ENCODE peak calls at places on chromosomes 13 and 19, in nine cellular contexts. One of them, this sample, is unnamed.

GRCh38 chr19:30791116-30791515 is 418.9 kb downstream of the ZNF536 start:
- DNase-seq in NCI-H1092 treated with DMSO at 0.1 percent for 48 hours: no peak
- DNase-seq in endodermal cell: no peak
- DNase-seq in T-cell: no peak
- DNase-seq in osteoblast: no peak
- DNase-seq in ELF-1: peak; percentile 20
- DNase-seq in CD8-positive, alpha-beta memory T cell: no peak
- DNase-seq in AG09319: no peak
- DNase-seq in fibroblast of mammary gland: no peak
- DNase-seq in this sample: no peak

GRCh38 chr13:42836930-42837329 is 55.5 kb downstream of the FAM216B start:
- DNase-seq in ELF-1: peak; percentile 17
- DNase-seq in AG09319: peak; percentile 62
- DNase-seq in CD8-positive, alpha-beta memory T cell: no peak
- DNase-seq in fibroblast of mammary gland: peak; percentile 89
- DNase-seq in T-cell: no peak
- DNase-seq in endodermal cell: peak; percentile 65
- DNase-seq in osteoblast: peak; percentile 45
- DNase-seq in NCI-H1092 treated with DMSO at 0.1 percent for 48 hours: peak; percentile 57
- DNase-seq in this sample: no peak

GRCh38 chr13:114185182-114185971 is 6.3 kb downstream of the CFAP97D2 start:
- DNase-seq in AG09319: no peak
- DNase-seq in NCI-H1092 treated with DMSO at 0.1 percent for 48 hours: no peak
- DNase-seq in CD8-positive, alpha-beta memory T cell: no peak
- DNase-seq in fibroblast of mammary gland: no peak
- DNase-seq in endodermal cell: no peak
- DNase-seq in osteoblast: no peak
- DNase-seq in T-cell: no peak
- DNase-seq in ELF-1: no peak
- DNase-seq in this sample: no peak

GRCh38 chr19:55275851-55276719 is 3.8 kb downstream of the HSPBP1 start:
- DNase-seq in osteoblast: no peak
- DNase-seq in endodermal cell: no peak
- DNase-seq in CD8-positive, alpha-beta memory T cell: no peak
- DNase-seq in fibroblast of mammary gland: no peak
- DNase-seq in ELF-1: no peak
- DNase-seq in T-cell: no peak
- DNase-seq in NCI-H1092 treated with DMSO at 0.1 percent for 48 hours: no peak
- DNase-seq in AG09319: no peak
- DNase-seq in this sample: peak; percentile 65

GRCh38 chr13:110433014-110433413 is 125.9 kb downstream of the COL4A2 start:
- DNase-seq in osteoblast: no peak
- DNase-seq in AG09319: no peak
- DNase-seq in ELF-1: no peak
- DNase-seq in NCI-H1092 treated with DMSO at 0.1 percent for 48 hours: no peak
- DNase-seq in fibroblast of mammary gland: no peak
- DNase-seq in T-cell: no peak
- DNase-seq in CD8-positive, alpha-beta memory T cell: no peak
- DNase-seq in endodermal cell: no peak
- DNase-seq in this sample: no peak

GRCh38 chr13:98490866-98491265 is 86.0 kb downstream of the STK24 start:
- DNase-seq in ELF-1: no peak
- DNase-seq in T-cell: no peak
- DNase-seq in NCI-H1092 treated with DMSO at 0.1 percent for 48 hours: no peak
- DNase-seq in CD8-positive, alpha-beta memory T cell: no peak
- DNase-seq in endodermal cell: peak; percentile 42
- DNase-seq in fibroblast of mammary gland: no peak
- DNase-seq in osteoblast: no peak
- DNase-seq in AG09319: no peak
- DNase-seq in this sample: no peak

GRCh38 chr19:6947745-6948144 is 60.4 kb downstream of the ADGRE1 start:
- DNase-seq in CD8-positive, alpha-beta memory T cell: no peak
- DNase-seq in endodermal cell: no peak
- DNase-seq in AG09319: peak; percentile 28
- DNase-seq in T-cell: no peak
- DNase-seq in ELF-1: no peak
- DNase-seq in fibroblast of mammary gland: peak; percentile 71
- DNase-seq in osteoblast: peak; percentile 66
- DNase-seq in NCI-H1092 treated with DMSO at 0.1 percent for 48 hours: no peak
- DNase-seq in this sample: no peak

GRCh38 chr13:30634838-30635237 is 17.1 kb downstream of the USPL1 start:
- DNase-seq in endodermal cell: no peak
- DNase-seq in T-cell: no peak
- DNase-seq in NCI-H1092 treated with DMSO at 0.1 percent for 48 hours: no peak
- DNase-seq in ELF-1: no peak
- DNase-seq in fibroblast of mammary gland: no peak
- DNase-seq in CD8-positive, alpha-beta memory T cell: no peak
- DNase-seq in AG09319: no peak
- DNase-seq in osteoblast: no peak
- DNase-seq in this sample: no peak

GRCh38 chr19:6458695-6459355 is 767 bp downstream of the SLC25A23 start:
- DNase-seq in T-cell: no peak
- DNase-seq in osteoblast: peak; percentile 74
- DNase-seq in ELF-1: peak; percentile 18
- DNase-seq in NCI-H1092 treated with DMSO at 0.1 percent for 48 hours: no peak
- DNase-seq in AG09319: no peak
- DNase-seq in CD8-positive, alpha-beta memory T cell: no peak
- DNase-seq in endodermal cell: peak; percentile 60
- DNase-seq in fibroblast of mammary gland: no peak
- DNase-seq in this sample: no peak

GRCh38 chr13:83248751-83249150 is 633.5 kb downstream of the SLITRK1 start:
- DNase-seq in endodermal cell: no peak
- DNase-seq in ELF-1: no peak
- DNase-seq in AG09319: no peak
- DNase-seq in CD8-positive, alpha-beta memory T cell: no peak
- DNase-seq in fibroblast of mammary gland: peak; percentile 14
- DNase-seq in T-cell: no peak
- DNase-seq in osteoblast: peak; percentile 3
- DNase-seq in NCI-H1092 treated with DMSO at 0.1 percent for 48 hours: no peak
- DNase-seq in this sample: no peak

GRCh38 chr13:46866150-46866549 is 30.7 kb downstream of the HTR2A start:
- DNase-seq in NCI-H1092 treated with DMSO at 0.1 percent for 48 hours: no peak
- DNase-seq in CD8-positive, alpha-beta memory T cell: no peak
- DNase-seq in ELF-1: peak; percentile 94
- DNase-seq in endodermal cell: peak; percentile 62
- DNase-seq in T-cell: no peak
- DNase-seq in AG09319: peak; percentile 27
- DNase-seq in osteoblast: no peak
- DNase-seq in fibroblast of mammary gland: peak; percentile 68
- DNase-seq in this sample: no peak

GRCh38 chr13:61414686-61415664 is 674 bp downstream of the PCDH20 start:
- DNase-seq in T-cell: no peak
- DNase-seq in fibroblast of mammary gland: no peak
- DNase-seq in ELF-1: peak; percentile 88
- DNase-seq in osteoblast: peak; percentile 55
- DNase-seq in endodermal cell: peak; percentile 94
- DNase-seq in NCI-H1092 treated with DMSO at 0.1 percent for 48 hours: peak; percentile 27
- DNase-seq in AG09319: no peak
- DNase-seq in CD8-positive, alpha-beta memory T cell: no peak
- DNase-seq in this sample: no peak

GRCh38 chr19:42069619-42070293 is at the start of gene GRIK5:
- DNase-seq in ELF-1: peak; percentile 26
- DNase-seq in T-cell: no peak
- DNase-seq in osteoblast: peak; percentile 76
- DNase-seq in AG09319: no peak
- DNase-seq in endodermal cell: peak; percentile 80
- DNase-seq in fibroblast of mammary gland: no peak
- DNase-seq in NCI-H1092 treated with DMSO at 0.1 percent for 48 hours: peak; percentile 28
- DNase-seq in CD8-positive, alpha-beta memory T cell: no peak
- DNase-seq in this sample: no peak

GRCh38 chr13:49810825-49811526 is 18.5 kb upstream of the KPNA3 start:
- DNase-seq in fibroblast of mammary gland: peak; percentile 81
- DNase-seq in ELF-1: no peak
- DNase-seq in AG09319: no peak
- DNase-seq in osteoblast: no peak
- DNase-seq in CD8-positive, alpha-beta memory T cell: no peak
- DNase-seq in endodermal cell: no peak
- DNase-seq in NCI-H1092 treated with DMSO at 0.1 percent for 48 hours: no peak
- DNase-seq in T-cell: no peak
- DNase-seq in this sample: no peak

GRCh38 chr13:107138987-107139386 is 571.0 kb upstream of the ARGLU1 start:
- DNase-seq in ELF-1: no peak
- DNase-seq in CD8-positive, alpha-beta memory T cell: no peak
- DNase-seq in osteoblast: no peak
- DNase-seq in AG09319: no peak
- DNase-seq in endodermal cell: no peak
- DNase-seq in NCI-H1092 treated with DMSO at 0.1 percent for 48 hours: peak; percentile 9
- DNase-seq in T-cell: no peak
- DNase-seq in fibroblast of mammary gland: no peak
- DNase-seq in this sample: no peak

GRCh38 chr19:1929051-1929742 is 11.8 kb upstream of the CSNK1G2 start:
- DNase-seq in T-cell: peak; percentile 74
- DNase-seq in AG09319: no peak
- DNase-seq in endodermal cell: peak; percentile 95
- DNase-seq in fibroblast of mammary gland: peak; percentile 66
- DNase-seq in CD8-positive, alpha-beta memory T cell: peak; percentile 75
- DNase-seq in ELF-1: peak; percentile 87
- DNase-seq in NCI-H1092 treated with DMSO at 0.1 percent for 48 hours: peak; percentile 65
- DNase-seq in osteoblast: peak; percentile 98
- DNase-seq in this sample: peak; percentile 85

GRCh38 chr19:7524992-7525739 is 2.7 kb downstream of the MCOLN1 start:
- DNase-seq in AG09319: no peak
- DNase-seq in T-cell: no peak
- DNase-seq in osteoblast: no peak
- DNase-seq in CD8-positive, alpha-beta memory T cell: no peak
- DNase-seq in NCI-H1092 treated with DMSO at 0.1 percent for 48 hours: no peak
- DNase-seq in ELF-1: no peak
- DNase-seq in fibroblast of mammary gland: no peak
- DNase-seq in endodermal cell: no peak
- DNase-seq in this sample: no peak

GRCh38 chr13:92805766-92806165 is 420.8 kb upstream of the GPC6 start:
- DNase-seq in T-cell: no peak
- DNase-seq in osteoblast: no peak
- DNase-seq in endodermal cell: no peak
- DNase-seq in ELF-1: no peak
- DNase-seq in CD8-positive, alpha-beta memory T cell: no peak
- DNase-seq in AG09319: no peak
- DNase-seq in NCI-H1092 treated with DMSO at 0.1 percent for 48 hours: no peak
- DNase-seq in fibroblast of mammary gland: no peak
- DNase-seq in this sample: no peak

GRCh38 chr19:15475169-15475568 is 4.1 kb downstream of the PGLYRP2 start:
- DNase-seq in ELF-1: no peak
- DNase-seq in osteoblast: no peak
- DNase-seq in fibroblast of mammary gland: no peak
- DNase-seq in NCI-H1092 treated with DMSO at 0.1 percent for 48 hours: no peak
- DNase-seq in CD8-positive, alpha-beta memory T cell: no peak
- DNase-seq in AG09319: no peak
- DNase-seq in T-cell: no peak
- DNase-seq in endodermal cell: no peak
- DNase-seq in this sample: no peak

GRCh38 chr19:18023596-18024212 is 15.7 kb downstream of the ARRDC2 start:
- DNase-seq in CD8-positive, alpha-beta memory T cell: peak; percentile 40
- DNase-seq in T-cell: peak; percentile 88
- DNase-seq in osteoblast: peak; percentile 80
- DNase-seq in NCI-H1092 treated with DMSO at 0.1 percent for 48 hours: no peak
- DNase-seq in fibroblast of mammary gland: peak; percentile 72
- DNase-seq in endodermal cell: no peak
- DNase-seq in AG09319: no peak
- DNase-seq in ELF-1: no peak
- DNase-seq in this sample: no peak

GRCh38 chr13:34970961-34971360 is 28.9 kb downstream of the NBEA start:
- DNase-seq in T-cell: no peak
- DNase-seq in AG09319: no peak
- DNase-seq in osteoblast: no peak
- DNase-seq in ELF-1: no peak
- DNase-seq in endodermal cell: no peak
- DNase-seq in NCI-H1092 treated with DMSO at 0.1 percent for 48 hours: no peak
- DNase-seq in fibroblast of mammary gland: no peak
- DNase-seq in CD8-positive, alpha-beta memory T cell: no peak
- DNase-seq in this sample: no peak

GRCh38 chr19:4744451-4745170 is 21.0 kb upstream of the DPP9 start:
- DNase-seq in NCI-H1092 treated with DMSO at 0.1 percent for 48 hours: no peak
- DNase-seq in osteoblast: peak; percentile 98
- DNase-seq in AG09319: peak; percentile 77
- DNase-seq in ELF-1: no peak
- DNase-seq in fibroblast of mammary gland: peak; percentile 96
- DNase-seq in T-cell: no peak
- DNase-seq in endodermal cell: no peak
- DNase-seq in CD8-positive, alpha-beta memory T cell: no peak
- DNase-seq in this sample: no peak

GRCh38 chr19:17380426-17381138 is 3.4 kb upstream of the PLVAP start:
- DNase-seq in fibroblast of mammary gland: no peak
- DNase-seq in osteoblast: peak; percentile 31
- DNase-seq in endodermal cell: no peak
- DNase-seq in AG09319: no peak
- DNase-seq in NCI-H1092 treated with DMSO at 0.1 percent for 48 hours: no peak
- DNase-seq in CD8-positive, alpha-beta memory T cell: no peak
- DNase-seq in T-cell: no peak
- DNase-seq in ELF-1: no peak
- DNase-seq in this sample: no peak

GRCh38 chr13:62483774-62484173 is 1068.1 kb upstream of the PCDH20 start:
- DNase-seq in AG09319: no peak
- DNase-seq in ELF-1: no peak
- DNase-seq in T-cell: no peak
- DNase-seq in fibroblast of mammary gland: no peak
- DNase-seq in CD8-positive, alpha-beta memory T cell: no peak
- DNase-seq in endodermal cell: no peak
- DNase-seq in NCI-H1092 treated with DMSO at 0.1 percent for 48 hours: no peak
- DNase-seq in osteoblast: no peak
- DNase-seq in this sample: no peak

GRCh38 chr19:5340637-5341447 is at the start of gene PTPRS:
- DNase-seq in ELF-1: peak; percentile 86
- DNase-seq in fibroblast of mammary gland: peak; percentile 57
- DNase-seq in osteoblast: peak; percentile 100
- DNase-seq in AG09319: peak; percentile 32
- DNase-seq in T-cell: peak; percentile 55
- DNase-seq in CD8-positive, alpha-beta memory T cell: peak; percentile 44
- DNase-seq in endodermal cell: peak; percentile 95
- DNase-seq in NCI-H1092 treated with DMSO at 0.1 percent for 48 hours: peak; percentile 87
- DNase-seq in this sample: peak; percentile 82

GRCh38 chr19:56837492-56837891 is 3.0 kb downstream of the PEG3 start:
- DNase-seq in T-cell: no peak
- DNase-seq in endodermal cell: no peak
- DNase-seq in AG09319: no peak
- DNase-seq in CD8-positive, alpha-beta memory T cell: no peak
- DNase-seq in fibroblast of mammary gland: peak; percentile 45
- DNase-seq in osteoblast: no peak
- DNase-seq in ELF-1: no peak
- DNase-seq in NCI-H1092 treated with DMSO at 0.1 percent for 48 hours: no peak
- DNase-seq in this sample: no peak

GRCh38 chr13:36163809-36164308 is 32.7 kb upstream of the DCLK1 start:
- DNase-seq in T-cell: no peak
- DNase-seq in AG09319: peak; percentile 54
- DNase-seq in CD8-positive, alpha-beta memory T cell: no peak
- DNase-seq in osteoblast: peak; percentile 88
- DNase-seq in ELF-1: no peak
- DNase-seq in NCI-H1092 treated with DMSO at 0.1 percent for 48 hours: peak; percentile 86
- DNase-seq in endodermal cell: no peak
- DNase-seq in fibroblast of mammary gland: peak; percentile 89
- DNase-seq in this sample: no peak

GRCh38 chr13:90270231-90270630 is 1077.3 kb upstream of the MIR17HG start:
- DNase-seq in fibroblast of mammary gland: no peak
- DNase-seq in AG09319: no peak
- DNase-seq in T-cell: no peak
- DNase-seq in CD8-positive, alpha-beta memory T cell: no peak
- DNase-seq in NCI-H1092 treated with DMSO at 0.1 percent for 48 hours: no peak
- DNase-seq in ELF-1: no peak
- DNase-seq in endodermal cell: no peak
- DNase-seq in osteoblast: no peak
- DNase-seq in this sample: no peak